ENCODE peak calls at places on chromosomes 12 and 14, in four cellular contexts. Q is AG08396, C is T-helper 2 cell, J is lung microvascular endothelial cell. G is an unnamed sample.

GRCh38 chr12:114185036-114185435 is 218.9 kb upstream of the RBM19 start:
- DNase-seq in Q (no peak), C (no peak), J (no peak), G (no peak)

GRCh38 chr12:66678640-66679268 is at the start of gene GRIP1:
- DNase-seq in J (no peak), C (no peak), Q (no peak), G (no peak)

GRCh38 chr12:23099104-23099503 is 474.1 kb downstream of the ETNK1 start:
- DNase-seq in C (no peak), J (no peak), Q (no peak), G (no peak)

GRCh38 chr14:61033851-61034250 is 52.8 kb downstream of the SLC38A6 start:
- DNase-seq in C (no peak), Q (no peak), J (no peak), G (no peak)

GRCh38 chr12:8644345-8645248 is 18.0 kb downstream of the MFAP5 start:
- DNase-seq in Q (no peak), J (no peak), C (peak), G (no peak)

GRCh38 chr12:57178213-57178612 is 30.8 kb upstream of the LRP1-AS start:
- DNase-seq in C (no peak), Q (no peak), J (no peak), G (no peak)

GRCh38 chr12:68632486-68632885 is 21.8 kb downstream of the RAP1B start:
- DNase-seq in J (no peak), C (no peak), Q (no peak), G (no peak)

GRCh38 chr12:40312982-40313576 is 88.3 kb downstream of the LRRK2 start:
- DNase-seq in J (peak), C (no peak), Q (peak), G (no peak)

GRCh38 chr14:104509673-104510072 is 69.9 kb upstream of the C14orf180 start:
- DNase-seq in Q (no peak), J (peak), C (no peak), G (no peak)

G was measured in HFF-Myc.